ENCODE peak calls at places on chromosome 15, in seven cellular contexts. One of them, this sample, is unnamed.

GRCh38 chr15:64816452-64816851 is 9.0 kb downstream of the PIF1 start:
- DNase-seq in lung: no peak
- DNase-seq in prostate gland: no peak
- DNase-seq in CD8-positive, alpha-beta memory T cell: no peak
- DNase-seq in Panc1: no peak
- DNase-seq in left ventricle myocardium inferior: no peak
- DNase-seq in CD8-positive, alpha-beta T cell: no peak
- DNase-seq in this sample: no peak

GRCh38 chr15:68586274-68586961 is 7.6 kb downstream of the CORO2B start:
- DNase-seq in lung: no peak
- DNase-seq in prostate gland: no peak
- DNase-seq in CD8-positive, alpha-beta memory T cell: no peak
- DNase-seq in Panc1: peak; percentile 89
- DNase-seq in left ventricle myocardium inferior: no peak
- DNase-seq in CD8-positive, alpha-beta T cell: no peak
- DNase-seq in this sample: no peak

GRCh38 chr15:51484781-51485180 is 137.8 kb downstream of the DMXL2 start:
- DNase-seq in lung: no peak
- DNase-seq in prostate gland: no peak
- DNase-seq in CD8-positive, alpha-beta memory T cell: no peak
- DNase-seq in Panc1: no peak
- DNase-seq in left ventricle myocardium inferior: no peak
- DNase-seq in CD8-positive, alpha-beta T cell: no peak
- DNase-seq in this sample: no peak

GRCh38 chr15:94467034-94467433 is 235.7 kb downstream of the MCTP2 start:
- DNase-seq in lung: no peak
- DNase-seq in prostate gland: no peak
- DNase-seq in CD8-positive, alpha-beta memory T cell: no peak
- DNase-seq in Panc1: no peak
- DNase-seq in left ventricle myocardium inferior: no peak
- DNase-seq in CD8-positive, alpha-beta T cell: no peak
- DNase-seq in this sample: no peak

GRCh38 chr15:87944051-87944450 is 312.5 kb downstream of the NTRK3 start:
- DNase-seq in lung: no peak
- DNase-seq in prostate gland: no peak
- DNase-seq in CD8-positive, alpha-beta memory T cell: no peak
- DNase-seq in Panc1: no peak
- DNase-seq in left ventricle myocardium inferior: no peak
- DNase-seq in CD8-positive, alpha-beta T cell: no peak
- DNase-seq in this sample: no peak

GRCh38 chr15:33091983-33092688 is 102.4 kb downstream of the FMN1 start:
- DNase-seq in lung: no peak
- DNase-seq in prostate gland: no peak
- DNase-seq in CD8-positive, alpha-beta memory T cell: no peak
- DNase-seq in Panc1: no peak
- DNase-seq in left ventricle myocardium inferior: no peak
- DNase-seq in CD8-positive, alpha-beta T cell: no peak
- DNase-seq in this sample: no peak

GRCh38 chr15:35630570-35630969 is 84.6 kb upstream of the DPH6 start:
- DNase-seq in lung: no peak
- DNase-seq in prostate gland: no peak
- DNase-seq in CD8-positive, alpha-beta memory T cell: no peak
- DNase-seq in Panc1: no peak
- DNase-seq in left ventricle myocardium inferior: peak; percentile 17
- DNase-seq in CD8-positive, alpha-beta T cell: no peak
- DNase-seq in this sample: no peak

GRCh38 chr15:55823191-55823670 is 80.3 kb upstream of the PRTG start:
- DNase-seq in lung: no peak
- DNase-seq in prostate gland: no peak
- DNase-seq in CD8-positive, alpha-beta memory T cell: no peak
- DNase-seq in Panc1: no peak
- DNase-seq in left ventricle myocardium inferior: no peak
- DNase-seq in CD8-positive, alpha-beta T cell: no peak
- DNase-seq in this sample: no peak

GRCh38 chr15:44194397-44195150 is 497 bp downstream of the FRMD5 start:
- DNase-seq in lung: no peak
- DNase-seq in prostate gland: no peak
- DNase-seq in CD8-positive, alpha-beta memory T cell: peak; percentile 4
- DNase-seq in Panc1: peak; percentile 54
- DNase-seq in left ventricle myocardium inferior: peak; percentile 18
- DNase-seq in CD8-positive, alpha-beta T cell: peak; percentile 3
- DNase-seq in this sample: peak; percentile 27

GRCh38 chr15:59997070-59997701 is 6.9 kb upstream of the FOXB1 start:
- DNase-seq in lung: no peak
- DNase-seq in prostate gland: no peak
- DNase-seq in CD8-positive, alpha-beta memory T cell: peak; percentile 42
- DNase-seq in Panc1: no peak
- DNase-seq in left ventricle myocardium inferior: no peak
- DNase-seq in CD8-positive, alpha-beta T cell: no peak
- DNase-seq in this sample: peak; percentile 34

GRCh38 chr15:78811124-78811824 is at the start of gene ADAMTS7:
- DNase-seq in lung: peak; percentile 61
- DNase-seq in prostate gland: peak; percentile 13
- DNase-seq in CD8-positive, alpha-beta memory T cell: peak; percentile 50
- DNase-seq in Panc1: no peak
- DNase-seq in left ventricle myocardium inferior: peak; percentile 82
- DNase-seq in CD8-positive, alpha-beta T cell: peak; percentile 12
- DNase-seq in this sample: peak; percentile 29
- H3K27ac ChIP-seq in lung: peak within 1 kb of the TSS; percentile 88
- H3K27ac ChIP-seq in prostate gland: peak within 1 kb of the TSS; percentile 49
- H3K27ac ChIP-seq in CD8-positive, alpha-beta memory T cell: no peak within 1 kb of the TSS
- H3K27ac ChIP-seq in Panc1: no peak within 1 kb of the TSS
- H3K27ac ChIP-seq in left ventricle myocardium inferior: peak within 1 kb of the TSS; percentile 93
- H3K27ac ChIP-seq in CD8-positive, alpha-beta T cell: no peak within 1 kb of the TSS
- H3K27ac ChIP-seq in this sample: no peak within 1 kb of the TSS

DNA sequence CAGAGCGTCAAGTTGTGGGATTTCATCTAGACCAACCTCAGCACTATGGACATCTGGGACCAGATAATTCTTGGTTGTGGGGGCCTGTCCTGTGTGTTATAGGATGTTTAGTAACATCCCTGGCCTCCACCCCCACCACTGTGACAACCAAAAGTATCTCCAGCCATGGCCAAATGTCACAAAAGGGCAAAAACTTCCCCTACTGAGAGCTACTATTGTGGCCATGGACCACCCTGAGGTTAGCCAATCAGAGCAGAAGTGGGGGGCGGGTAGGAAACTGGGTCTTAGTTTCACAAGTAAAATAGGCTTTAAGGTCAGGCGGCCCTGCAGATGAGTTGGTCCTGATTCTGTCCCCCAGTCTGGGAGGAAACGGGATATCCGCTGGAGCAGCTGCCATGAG is 25.4 kb downstream of the KIF7 start:
- DNase-seq in lung: no peak
- DNase-seq in prostate gland: no peak
- DNase-seq in CD8-positive, alpha-beta memory T cell: no peak
- DNase-seq in Panc1: no peak
- DNase-seq in left ventricle myocardium inferior: no peak
- DNase-seq in CD8-positive, alpha-beta T cell: no peak
- DNase-seq in this sample: no peak
- H3K36me3 ChIP-seq in lung: no peaks in the 10 kb centered on the region
- H3K36me3 ChIP-seq in prostate gland: no peaks in the 10 kb centered on the region
- H3K36me3 ChIP-seq in CD8-positive, alpha-beta memory T cell: no peaks in the 10 kb centered on the region
- H3K36me3 ChIP-seq in Panc1: peaks cover 7% of the 10 kb centered on the region
- H3K36me3 ChIP-seq in left ventricle myocardium inferior: peaks cover 55% of the 10 kb centered on the region
- H3K36me3 ChIP-seq in CD8-positive, alpha-beta T cell: no peaks in the 10 kb centered on the region
- H3K36me3 ChIP-seq in this sample: no peaks in the 10 kb centered on the region

DNA sequence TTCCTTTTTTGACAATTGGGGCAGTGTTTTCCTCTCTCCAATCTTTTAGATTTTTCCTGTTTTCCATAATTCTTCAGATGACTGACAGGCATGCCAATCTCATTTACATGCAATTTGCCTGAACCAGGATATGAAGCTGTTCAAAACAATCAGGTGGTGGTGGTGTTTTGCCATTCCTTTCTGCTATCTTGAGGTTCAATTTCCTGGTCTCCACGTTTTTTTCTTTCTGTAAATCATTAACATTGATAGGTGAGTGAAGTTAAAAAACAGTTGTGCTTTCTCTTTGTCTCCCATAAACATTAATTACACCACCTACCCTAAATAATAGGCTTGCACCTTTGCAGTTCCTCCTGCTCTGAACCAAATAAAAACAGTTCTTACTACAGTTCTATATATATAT is 49.1 kb downstream of the C2CD4A start:
- DNase-seq in lung: no peak
- DNase-seq in prostate gland: no peak
- DNase-seq in CD8-positive, alpha-beta memory T cell: no peak
- DNase-seq in Panc1: no peak
- DNase-seq in left ventricle myocardium inferior: no peak
- DNase-seq in CD8-positive, alpha-beta T cell: no peak
- DNase-seq in this sample: no peak
- H3K27ac ChIP-seq in lung: no peak overlapping the region
- H3K27ac ChIP-seq in prostate gland: no peak overlapping the region
- H3K27ac ChIP-seq in CD8-positive, alpha-beta memory T cell: no peak overlapping the region
- H3K27ac ChIP-seq in Panc1: no peak overlapping the region
- H3K27ac ChIP-seq in left ventricle myocardium inferior: no peak overlapping the region
- H3K27ac ChIP-seq in CD8-positive, alpha-beta T cell: no peak overlapping the region
- H3K27ac ChIP-seq in this sample: no peak overlapping the region

GRCh38 chr15:36645106-36645505 is 65.7 kb downstream of the CDIN1 start:
- DNase-seq in lung: no peak
- DNase-seq in prostate gland: no peak
- DNase-seq in CD8-positive, alpha-beta memory T cell: no peak
- DNase-seq in Panc1: no peak
- DNase-seq in left ventricle myocardium inferior: no peak
- DNase-seq in CD8-positive, alpha-beta T cell: no peak
- DNase-seq in this sample: no peak
- H3K36me3 ChIP-seq in lung: no peaks in the 10 kb centered on the region
- H3K36me3 ChIP-seq in prostate gland: no peaks in the 10 kb centered on the region
- H3K36me3 ChIP-seq in CD8-positive, alpha-beta memory T cell: no peaks in the 10 kb centered on the region
- H3K36me3 ChIP-seq in Panc1: no peaks in the 10 kb centered on the region
- H3K36me3 ChIP-seq in left ventricle myocardium inferior: no peaks in the 10 kb centered on the region
- H3K36me3 ChIP-seq in CD8-positive, alpha-beta T cell: no peaks in the 10 kb centered on the region
- H3K36me3 ChIP-seq in this sample: no peaks in the 10 kb centered on the region

GRCh38 chr15:100019601-100020000 is 286.4 kb upstream of the LYSMD4 start:
- DNase-seq in lung: no peak
- DNase-seq in prostate gland: no peak
- DNase-seq in CD8-positive, alpha-beta memory T cell: no peak
- DNase-seq in Panc1: no peak
- DNase-seq in left ventricle myocardium inferior: no peak
- DNase-seq in CD8-positive, alpha-beta T cell: no peak
- DNase-seq in this sample: no peak

GRCh38 chr15:100020614-100021013 is 287.4 kb upstream of the LYSMD4 start:
- DNase-seq in lung: no peak
- DNase-seq in prostate gland: no peak
- DNase-seq in CD8-positive, alpha-beta memory T cell: no peak
- DNase-seq in Panc1: no peak
- DNase-seq in left ventricle myocardium inferior: no peak
- DNase-seq in CD8-positive, alpha-beta T cell: no peak
- DNase-seq in this sample: no peak

GRCh38 chr15:100022426-100022825 is 289.2 kb upstream of the LYSMD4 start:
- DNase-seq in lung: no peak
- DNase-seq in prostate gland: no peak
- DNase-seq in CD8-positive, alpha-beta memory T cell: no peak
- DNase-seq in Panc1: no peak
- DNase-seq in left ventricle myocardium inferior: no peak
- DNase-seq in CD8-positive, alpha-beta T cell: no peak
- DNase-seq in this sample: no peak

GRCh38 chr15:100020181-100020580 is 286.9 kb upstream of the LYSMD4 start:
- DNase-seq in lung: no peak
- DNase-seq in prostate gland: no peak
- DNase-seq in CD8-positive, alpha-beta memory T cell: no peak
- DNase-seq in Panc1: no peak
- DNase-seq in left ventricle myocardium inferior: no peak
- DNase-seq in CD8-positive, alpha-beta T cell: no peak
- DNase-seq in this sample: no peak

GRCh38 chr15:100021653-100022052 is 288.4 kb upstream of the LYSMD4 start:
- DNase-seq in lung: no peak
- DNase-seq in prostate gland: no peak
- DNase-seq in CD8-positive, alpha-beta memory T cell: no peak
- DNase-seq in Panc1: no peak
- DNase-seq in left ventricle myocardium inferior: peak; percentile 33
- DNase-seq in CD8-positive, alpha-beta T cell: no peak
- DNase-seq in this sample: no peak
- H3K27ac ChIP-seq in lung: no peak overlapping the region
- H3K27ac ChIP-seq in prostate gland: no peak overlapping the region
- H3K27ac ChIP-seq in CD8-positive, alpha-beta memory T cell: no peak overlapping the region
- H3K27ac ChIP-seq in Panc1: no peak overlapping the region
- H3K27ac ChIP-seq in left ventricle myocardium inferior: no peak overlapping the region
- H3K27ac ChIP-seq in CD8-positive, alpha-beta T cell: no peak overlapping the region
- H3K27ac ChIP-seq in this sample: no peak overlapping the region

GRCh38 chr15:90893175-90894090 is 9.1 kb downstream of the FES start:
- DNase-seq in lung: no peak
- DNase-seq in prostate gland: no peak
- DNase-seq in CD8-positive, alpha-beta memory T cell: no peak
- DNase-seq in Panc1: no peak
- DNase-seq in left ventricle myocardium inferior: no peak
- DNase-seq in CD8-positive, alpha-beta T cell: no peak
- DNase-seq in this sample: no peak
- H3K36me3 ChIP-seq in lung: peaks cover 56% of the 10 kb centered on the region
- H3K36me3 ChIP-seq in prostate gland: peaks cover 26% of the 10 kb centered on the region
- H3K36me3 ChIP-seq in CD8-positive, alpha-beta memory T cell: no peaks in the 10 kb centered on the region
- H3K36me3 ChIP-seq in Panc1: no peaks in the 10 kb centered on the region
- H3K36me3 ChIP-seq in left ventricle myocardium inferior: peaks cover 78% of the 10 kb centered on the region
- H3K36me3 ChIP-seq in CD8-positive, alpha-beta T cell: no peaks in the 10 kb centered on the region
- H3K36me3 ChIP-seq in this sample: no peaks in the 10 kb centered on the region

GRCh38 chr15:80925597-80926059 is 64.0 kb downstream of the MESD start:
- DNase-seq in lung: no peak
- DNase-seq in prostate gland: no peak
- DNase-seq in CD8-positive, alpha-beta memory T cell: no peak
- DNase-seq in Panc1: no peak
- DNase-seq in left ventricle myocardium inferior: no peak
- DNase-seq in CD8-positive, alpha-beta T cell: no peak
- DNase-seq in this sample: no peak
- H3K27ac ChIP-seq in lung: no peak overlapping the region
- H3K27ac ChIP-seq in prostate gland: no peak overlapping the region
- H3K27ac ChIP-seq in CD8-positive, alpha-beta memory T cell: no peak overlapping the region
- H3K27ac ChIP-seq in Panc1: no peak overlapping the region
- H3K27ac ChIP-seq in left ventricle myocardium inferior: no peak overlapping the region
- H3K27ac ChIP-seq in CD8-positive, alpha-beta T cell: no peak overlapping the region
- H3K27ac ChIP-seq in this sample: no peak overlapping the region

DNA sequence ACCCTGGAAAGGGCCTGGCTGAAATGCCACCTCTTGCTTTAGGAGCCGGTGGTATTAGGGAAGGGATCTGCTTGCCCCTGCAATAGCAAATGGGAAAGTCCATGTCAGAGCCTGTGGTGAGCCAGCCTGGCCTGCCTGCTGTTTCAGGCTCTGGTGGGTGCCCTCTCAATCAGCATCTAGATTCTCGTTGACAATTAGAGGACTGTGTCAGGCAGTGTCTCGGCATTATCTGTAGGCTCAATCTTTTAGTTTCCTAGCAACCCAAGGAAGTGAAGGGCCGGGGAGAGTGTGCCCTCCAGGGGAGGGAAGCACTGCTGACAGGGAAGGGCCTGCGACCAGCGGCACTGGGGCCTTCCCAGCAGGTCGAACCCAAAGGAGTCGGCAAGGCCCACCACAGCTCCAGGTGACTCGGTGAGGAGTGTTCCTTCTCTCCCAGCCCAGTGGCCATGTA is 42.1 kb downstream of the TLE3 start:
- DNase-seq in lung: no peak
- DNase-seq in prostate gland: no peak
- DNase-seq in CD8-positive, alpha-beta memory T cell: no peak
- DNase-seq in Panc1: no peak
- DNase-seq in left ventricle myocardium inferior: no peak
- DNase-seq in CD8-positive, alpha-beta T cell: no peak
- DNase-seq in this sample: no peak
- H3K36me3 ChIP-seq in lung: peaks cover 93% of the 10 kb centered on the region
- H3K36me3 ChIP-seq in prostate gland: peaks cover 75% of the 10 kb centered on the region
- H3K36me3 ChIP-seq in CD8-positive, alpha-beta memory T cell: peaks cover 70% of the 10 kb centered on the region
- H3K36me3 ChIP-seq in Panc1: peaks cover 22% of the 10 kb centered on the region
- H3K36me3 ChIP-seq in left ventricle myocardium inferior: peaks cover 100% of the 10 kb centered on the region
- H3K36me3 ChIP-seq in CD8-positive, alpha-beta T cell: peaks cover 84% of the 10 kb centered on the region
- H3K36me3 ChIP-seq in this sample: peaks cover 28% of the 10 kb centered on the region

GRCh38 chr15:66620744-66621344 is 55.0 kb upstream of the LCTL start:
- DNase-seq in lung: no peak
- DNase-seq in prostate gland: no peak
- DNase-seq in CD8-positive, alpha-beta memory T cell: no peak
- DNase-seq in Panc1: no peak
- DNase-seq in left ventricle myocardium inferior: no peak
- DNase-seq in CD8-positive, alpha-beta T cell: no peak
- DNase-seq in this sample: no peak
- H3K27ac ChIP-seq in lung: no peak overlapping the region
- H3K27ac ChIP-seq in prostate gland: no peak overlapping the region
- H3K27ac ChIP-seq in CD8-positive, alpha-beta memory T cell: peak overlapping the region; percentile 65
- H3K27ac ChIP-seq in Panc1: peak overlapping the region; percentile 31
- H3K27ac ChIP-seq in left ventricle myocardium inferior: peak overlapping the region; percentile 85
- H3K27ac ChIP-seq in CD8-positive, alpha-beta T cell: no peak overlapping the region
- H3K27ac ChIP-seq in this sample: no peak overlapping the region